ENCODE peak calls at places on chromosomes 3 and 15, in nine cellular contexts. V is endothelial cell of umbilical vein; F is AG10803; I is CD8-positive, alpha-beta T cell; C is HepG2; K is dorsolateral prefrontal cortex; A is fibroblast of lung; L is HCT116; T is AG09309. D is an unnamed sample.

GRCh38 chr3:7876741-7877297 is 624.8 kb upstream of the LMCD1 start:
- DNase-seq in C (no peak), F (no peak), T (no peak), L (peak), V (peak), A (peak), I (peak), K (no peak), D (no peak)

GRCh38 chr15:34223904-34224596 is 766 bp upstream of the EMC4 start:
- DNase-seq in C (no peak), V (peak), I (no peak), T (no peak), L (no peak), A (no peak), F (peak), K (no peak), D (no peak)

GRCh38 chr3:13141991-13142412 is 68.8 kb upstream of the IQSEC1 start:
- DNase-seq in V (no peak), T (no peak), A (peak), C (no peak), K (peak), I (no peak), F (peak), L (no peak), D (no peak)

GRCh38 chr3:14369675-14370669 is 32.4 kb upstream of the SLC6A6 start:
- DNase-seq in T (no peak), F (no peak), C (peak), K (no peak), L (peak), I (no peak), A (no peak), V (no peak), D (no peak)

GRCh38 chr3:107847791-107848190 is 243.0 kb downstream of the CD47 start:
- DNase-seq in K (no peak), C (no peak), F (no peak), T (no peak), V (no peak), L (no peak), A (no peak), I (no peak), D (peak)

GRCh38 chr3:161560006-161560637 is 63.5 kb downstream of the OTOL1 start:
- DNase-seq in F (peak), I (no peak), K (peak), V (no peak), L (peak), T (no peak), C (peak), A (peak), D (peak)

GRCh38 chr3:142947799-142948575 is 15.5 kb downstream of the PAQR9 start:
- DNase-seq in A (peak), F (no peak), K (no peak), T (no peak), V (no peak), C (no peak), L (no peak), I (no peak), D (peak)

GRCh38 chr3:157544501-157545139 is 41.4 kb upstream of the VEPH1 start:
- DNase-seq in L (no peak), A (peak), K (no peak), F (peak), I (no peak), V (no peak), T (peak), C (no peak), D (peak)

GRCh38 chr3:158727499-158728377 is 4.5 kb downstream of the RARRES1 start:
- DNase-seq in A (peak), I (peak), C (peak), V (peak), F (peak), K (no peak), L (peak), T (no peak), D (peak)

GRCh38 chr3:191502583-191502982 is 41.6 kb downstream of the PYDC2 start:
- DNase-seq in L (peak), C (peak), V (peak), F (no peak), K (no peak), A (no peak), I (no peak), T (no peak), D (no peak)

GRCh38 chr3:82001276-82001953 is 240.0 kb upstream of the GBE1 start:
- DNase-seq in A (no peak), I (no peak), L (no peak), F (no peak), T (no peak), C (no peak), K (no peak), V (no peak), D (no peak)

GRCh38 chr15:77393471-77393840 is 26.4 kb downstream of the PEAK1 start:
- DNase-seq in V (no peak), L (no peak), I (no peak), T (no peak), C (no peak), A (peak), F (peak), K (no peak), D (peak)

GRCh38 chr3:57150097-57150496 is 15.1 kb downstream of the IL17RD start:
- DNase-seq in K (no peak), C (no peak), I (no peak), T (no peak), A (no peak), F (no peak), L (no peak), V (no peak), D (no peak)

GRCh38 chr3:172289583-172289982 is 158.7 kb downstream of the GHSR start:
- DNase-seq in I (no peak), F (no peak), C (no peak), V (peak), L (no peak), A (no peak), T (no peak), K (no peak), D (no peak)

GRCh38 chr3:61628636-61629035 is 67.3 kb downstream of the PTPRG start:
- DNase-seq in A (no peak), F (no peak), K (no peak), C (no peak), I (no peak), V (no peak), L (no peak), T (no peak), D (no peak)

GRCh38 chr3:51539291-51539891 is 872 bp downstream of the RAD54L2 start:
- DNase-seq in C (no peak), I (peak), T (no peak), K (no peak), L (no peak), A (peak), V (peak), F (peak), D (peak)

GRCh38 chr15:48451736-48452135 is 120.5 kb downstream of the DUT start:
- DNase-seq in L (no peak), F (no peak), C (no peak), A (no peak), K (no peak), I (no peak), T (no peak), V (peak), D (no peak)

GRCh38 chr3:160929595-160929994 is 173.6 kb downstream of the PPM1L start:
- DNase-seq in I (no peak), C (no peak), L (no peak), T (no peak), A (peak), K (peak), F (peak), V (peak), D (peak)

GRCh38 chr15:72797834-72798233 is 14.3 kb upstream of the ADPGK start:
- DNase-seq in T (no peak), L (no peak), I (no peak), V (no peak), K (no peak), A (no peak), F (no peak), C (peak), D (no peak)

GRCh38 chr3:125013095-125013494 is 42.7 kb downstream of the HEG1 start:
- DNase-seq in F (no peak), T (no peak), K (no peak), V (no peak), C (no peak), A (no peak), I (no peak), L (no peak), D (no peak)

GRCh38 chr15:73873889-73874511 is 636 bp downstream of the TBC1D21 start:
- DNase-seq in A (peak), T (peak), I (no peak), K (no peak), V (peak), C (peak), F (peak), L (peak), D (peak)

GRCh38 chr15:85517086-85517485 is 136.7 kb downstream of the AKAP13 start:
- DNase-seq in A (no peak), T (no peak), C (no peak), I (no peak), V (no peak), K (no peak), F (no peak), L (no peak), D (no peak)

GRCh38 chr15:80992436-80992835 is 2.8 kb upstream of the MESD start:
- DNase-seq in I (no peak), V (no peak), C (no peak), K (no peak), A (no peak), L (no peak), T (no peak), F (no peak), D (no peak)

GRCh38 chr15:90465140-90465929 is 64.4 kb upstream of the CRTC3 start:
- DNase-seq in T (peak), A (peak), L (no peak), V (peak), C (no peak), F (peak), K (no peak), I (no peak), D (peak)

GRCh38 chr3:135491478-135491877 is 474.1 kb upstream of the PPP2R3A start:
- DNase-seq in C (no peak), K (no peak), V (no peak), I (no peak), A (no peak), T (no peak), F (no peak), L (no peak), D (no peak)

GRCh38 chr15:63374686-63375520 is 6.7 kb downstream of the CA12 start:
- DNase-seq in K (peak), L (no peak), V (peak), T (no peak), C (no peak), I (no peak), A (peak), F (peak), D (peak)

GRCh38 chr15:76863123-76863522 is 42.0 kb downstream of the SCAPER start:
- DNase-seq in A (no peak), L (no peak), K (no peak), I (no peak), T (no peak), V (no peak), C (no peak), F (no peak), D (no peak)

GRCh38 chr15:36951747-36952247 is 148.6 kb downstream of the MEIS2 start:
- DNase-seq in I (no peak), A (peak), F (peak), K (no peak), C (no peak), L (no peak), V (peak), T (peak), D (peak)

GRCh38 chr15:48806151-48806550 is 4.7 kb downstream of the CEP152 start:
- DNase-seq in A (no peak), F (peak), T (no peak), I (no peak), V (no peak), L (no peak), C (no peak), K (no peak), D (peak)

GRCh38 chr3:88019024-88019423 is 39.8 kb downstream of the CGGBP1 start:
- DNase-seq in K (no peak), F (no peak), L (no peak), V (no peak), T (no peak), C (no peak), I (no peak), A (peak), D (no peak)

GRCh38 chr3:9809239-9809614 is 835 bp upstream of the TTLL3 start:
- DNase-seq in L (no peak), T (no peak), C (no peak), I (no peak), A (no peak), V (no peak), F (no peak), K (no peak), D (no peak)

GRCh38 chr3:187669675-187670504 is at the start of gene SST:
- DNase-seq in A (peak), F (peak), T (no peak), I (no peak), L (no peak), K (no peak), V (peak), C (peak), D (peak)

GRCh38 chr15:81197688-81198281 is 1.1 kb downstream of the IL16 start:
- DNase-seq in I (no peak), L (no peak), K (no peak), F (no peak), A (no peak), T (no peak), V (no peak), C (no peak), D (no peak)

GRCh38 chr15:66912441-66912840 is 153.0 kb upstream of the SMAD3 start:
- DNase-seq in F (no peak), C (no peak), T (no peak), L (no peak), V (no peak), A (no peak), I (no peak), K (no peak), D (no peak)

GRCh38 chr3:140570602-140571001 is 107.3 kb upstream of the TRIM42 start:
- DNase-seq in I (no peak), T (no peak), L (no peak), F (no peak), K (no peak), V (no peak), C (no peak), A (no peak), D (no peak)

GRCh38 chr3:101635954-101636798 is 40.8 kb downstream of the ZBTB11 start:
- DNase-seq in C (peak), T (no peak), A (peak), I (peak), L (peak), V (peak), F (peak), K (peak), D (peak)

GRCh38 chr15:83323296-83323711 is 38.8 kb upstream of the BNC1 start:
- DNase-seq in T (peak), L (no peak), F (peak), A (peak), K (no peak), V (no peak), C (no peak), I (no peak), D (peak)

DNA sequence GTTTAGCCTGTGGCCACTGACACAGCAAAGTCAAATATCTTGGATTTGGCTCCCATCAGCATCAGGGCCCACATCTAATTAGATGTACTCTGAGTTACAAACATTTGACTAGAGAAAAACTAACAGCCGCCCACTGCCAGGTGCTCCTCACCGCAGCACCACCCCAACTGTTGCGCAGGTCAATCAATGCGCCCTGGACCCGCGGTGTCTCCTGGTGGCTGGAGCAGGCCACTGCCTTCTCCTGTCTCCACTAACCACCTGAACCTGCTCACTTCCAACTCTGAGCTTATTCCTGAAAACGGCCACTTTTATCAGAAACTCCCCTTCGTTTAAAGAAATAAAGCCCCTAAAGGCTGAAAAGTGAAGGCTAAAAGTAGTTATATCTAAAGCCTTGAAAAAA is 4.3 kb downstream of the RIOX2 start:
- DNase-seq in T (no peak), C (no peak), L (no peak), F (no peak), K (no peak), V (no peak), A (no peak), I (no peak), D (no peak)
- TF ChIP-seq CTCF in T (no peak), C (peak), L (no peak), F (no peak), K (no peak), V (peak), A (no peak), I (no peak), D (no peak)

DNA sequence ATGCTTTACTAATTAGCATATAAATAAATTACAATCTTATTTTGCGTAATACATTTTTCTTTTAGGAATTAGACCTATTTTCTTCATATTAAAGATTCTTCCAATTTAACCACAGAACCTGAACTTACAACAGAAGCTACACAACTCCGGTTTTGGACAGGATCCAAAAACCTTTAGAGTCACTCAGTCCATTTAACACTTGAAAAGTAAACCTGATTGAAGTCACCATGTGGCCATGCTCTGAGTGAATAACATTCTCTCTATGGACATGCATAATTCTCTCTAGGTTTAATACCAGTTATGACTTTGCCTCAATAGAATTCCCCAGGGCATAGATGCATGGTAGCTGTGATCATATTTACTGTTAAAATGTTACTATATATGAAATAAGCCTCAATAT is 751.0 kb downstream of the VGLL3 start:
- DNase-seq in V (no peak), K (no peak), L (no peak), T (no peak), I (no peak), C (no peak), F (no peak), A (no peak), D (no peak)
- H3K4me3 ChIP-seq in V (no peak), K (no peak), L (no peak), T (no peak), I (no peak), C (no peak), F (no peak), A (no peak), D (no peak)

GRCh38 chr3:38281895-38282686 is at the start of gene SLC22A14:
- DNase-seq in F (no peak), I (no peak), V (no peak), T (no peak), C (peak), K (no peak), A (no peak), L (no peak), D (no peak)
- TF ChIP-seq CTCF in F (no peak), I (no peak), V (no peak), T (no peak), C (peak), K (no peak), A (peak), L (peak), D (no peak)

DNA sequence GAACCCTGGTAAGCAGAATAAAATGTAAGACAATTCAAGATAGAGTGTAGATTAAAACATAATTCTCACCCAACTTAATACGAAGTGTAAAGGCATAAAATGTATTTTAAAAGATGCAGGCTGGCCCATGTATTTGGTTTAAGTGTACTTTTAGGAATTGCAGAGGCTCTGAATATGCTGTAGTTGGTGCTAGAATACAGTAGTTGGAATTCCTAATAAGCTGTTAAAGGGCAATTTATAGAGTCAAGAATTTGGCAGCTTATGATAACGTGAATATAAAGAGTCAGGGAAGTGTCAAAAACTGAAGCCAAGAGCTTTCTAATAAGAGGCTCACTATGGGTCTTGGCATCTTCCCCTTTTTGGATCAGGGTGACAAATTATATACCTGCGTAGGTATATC is 36.5 kb downstream of the ADAMTS9 start:
- DNase-seq in I (no peak), K (no peak), V (peak), T (no peak), C (no peak), F (peak), L (no peak), A (no peak), D (no peak)
- H3K4me3 ChIP-seq in I (no peak), K (no peak), V (no peak), T (no peak), C (no peak), F (no peak), L (no peak), A (no peak), D (no peak)

GRCh38 chr15:87689716-87690115 is 566.8 kb downstream of the NTRK3 start:
- DNase-seq in K (no peak), T (no peak), I (no peak), F (peak), C (no peak), V (no peak), L (no peak), A (no peak), D (no peak)

GRCh38 chr15:87686308-87686707 is 570.2 kb downstream of the NTRK3 start:
- DNase-seq in F (no peak), I (no peak), L (no peak), K (no peak), V (no peak), C (no peak), A (no peak), T (no peak), D (no peak)

GRCh38 chr15:87682527-87682926 is 574.0 kb downstream of the NTRK3 start:
- DNase-seq in F (no peak), T (no peak), I (no peak), V (no peak), C (no peak), A (no peak), K (no peak), L (no peak), D (no peak)

DNA sequence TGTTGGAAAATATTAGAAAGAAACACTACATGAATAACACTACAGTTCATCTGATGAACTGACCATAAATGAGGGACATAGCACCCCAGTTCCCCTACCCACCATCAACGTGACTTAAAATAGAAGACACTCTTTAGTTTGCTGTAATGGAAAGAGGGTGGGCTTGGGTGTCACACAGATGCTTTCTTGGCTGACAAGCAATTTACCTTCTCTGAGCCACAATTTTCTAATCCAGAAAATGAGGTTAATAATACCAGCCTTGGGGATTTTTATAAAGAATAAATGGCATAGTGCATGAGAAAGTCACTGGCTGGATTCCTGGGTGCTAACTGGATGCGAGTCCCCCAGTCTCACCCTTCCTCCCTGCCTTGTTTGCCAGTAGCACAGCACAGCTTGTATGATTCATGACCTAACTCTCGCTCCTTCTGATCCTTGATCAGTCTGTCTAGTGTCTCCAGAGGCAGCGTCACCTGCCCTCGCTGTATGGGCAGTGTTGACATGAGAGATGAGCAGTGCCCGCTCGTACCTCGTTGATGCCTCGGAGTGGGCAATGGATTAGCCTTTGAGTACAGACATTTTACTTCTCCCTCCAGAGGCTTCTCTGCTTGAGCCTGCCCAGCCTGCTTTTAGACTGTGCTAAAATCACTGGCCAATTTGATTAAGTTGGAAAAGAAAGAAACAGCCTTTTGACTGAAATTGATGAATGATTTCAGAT is 569.2 kb downstream of the NTRK3 start:
- DNase-seq in I (no peak), V (no peak), T (no peak), K (no peak), F (no peak), C (no peak), L (no peak), A (no peak), D (no peak)
- TF ChIP-seq CTCF in I (no peak), V (no peak), T (no peak), K (no peak), F (no peak), C (no peak), L (no peak), A (no peak), D (no peak)

D was measured in foreskin fibroblast.